ENCODE peak calls at places on chromosomes 3 and 15, in four cellular contexts. T is DMS79 treated with DMSO at 0.1 percent for 48 hours, D is thyroid gland, B is B cell. F is an unnamed sample.

GRCh38 chr3:33915796-33916589 is 117.6 kb downstream of the PDCD6IP start:
- DNase-seq in D (peak), B (peak), T (no peak), F (no peak)

GRCh38 chr3:30751610-30752299 is 142.7 kb downstream of the GADL1 start:
- DNase-seq in B (peak), T (no peak), D (peak), F (no peak)

GRCh38 chr3:29212789-29213433 is 68.0 kb upstream of the RBMS3 start:
- DNase-seq in T (no peak), D (no peak), B (no peak), F (no peak)

GRCh38 chr3:119322021-119322522 is 27.9 kb downstream of the ARHGAP31 start:
- DNase-seq in D (no peak), T (peak), B (no peak), F (no peak)

GRCh38 chr15:33789141-33789540 is 179.2 kb upstream of the CHRM5 start:
- DNase-seq in T (no peak), B (no peak), D (no peak), F (no peak)

GRCh38 chr3:129291487-129291886 is 12.8 kb downstream of the HMCES start:
- DNase-seq in B (no peak), D (no peak), T (no peak), F (no peak)

GRCh38 chr15:27365441-27365840 is 394.5 kb downstream of the GABRG3 start:
- DNase-seq in T (no peak), D (no peak), B (no peak), F (no peak)

GRCh38 chr3:50652709-50653108 is 22.0 kb upstream of the DOCK3 start:
- DNase-seq in T (no peak), D (peak), B (peak), F (peak)

GRCh38 chr15:59555696-59556095 is 55.9 kb upstream of the GCNT3 start:
- DNase-seq in B (no peak), D (no peak), T (no peak), F (no peak)

GRCh38 chr3:86748015-86748414 is 242.9 kb downstream of the VGLL3 start:
- DNase-seq in D (no peak), T (no peak), B (no peak), F (no peak)

GRCh38 chr3:184031187-184031792 is at the start of gene HTR3D:
- DNase-seq in B (no peak), T (peak), D (peak), F (no peak)

GRCh38 chr3:34013818-34014576 is 215.6 kb downstream of the PDCD6IP start:
- DNase-seq in D (no peak), T (no peak), B (no peak), F (no peak)

GRCh38 chr15:73941449-73941848 is 15.2 kb downstream of the LOXL1 start:
- DNase-seq in T (no peak), D (no peak), B (no peak), F (no peak)

GRCh38 chr3:128368626-128369025 is 98.1 kb downstream of the DNAJB8 start:
- DNase-seq in D (no peak), B (no peak), T (no peak), F (no peak)

GRCh38 chr15:61503383-61503969 is 274.4 kb upstream of the RORA start:
- DNase-seq in D (no peak), T (no peak), B (no peak), F (no peak)

GRCh38 chr3:186760141-186760813 is 23.1 kb upstream of the EIF4A2 start:
- DNase-seq in T (peak), B (no peak), D (peak), F (no peak)

GRCh38 chr3:11085078-11085840 is 69.0 kb upstream of the HRH1 start:
- DNase-seq in B (no peak), T (no peak), D (no peak), F (no peak)

GRCh38 chr15:80615783-80616391 is 79.2 kb upstream of the ABHD17C start:
- DNase-seq in B (no peak), T (peak), D (peak), F (peak)

F was measured in NCI-H1105 treated with DMSO at 0.1 percent for 48 hours.